ENCODE peak calls at places on chromosomes 3 and 15, in five cellular contexts. K is mesenteric fat pad, F is GM23248, H is psoas muscle, P is neural crest cell. T is an unnamed sample.

GRCh38 chr15:63971427-63971805 is 74.9 kb downstream of the DAPK2 start:
- DNase-seq in K (no peak), P (no peak), F (no peak), H (peak; percentile 73), T (no peak)

GRCh38 chr15:63052961-63053698 is 10.6 kb downstream of the TPM1 start:
- DNase-seq in K (no peak), H (peak; percentile 81), F (peak; percentile 80), P (no peak), T (no peak)

GRCh38 chr15:34665498-34666116 is 82.2 kb upstream of the GOLGA8B start:
- DNase-seq in P (no peak), F (no peak), H (no peak), K (no peak), T (no peak)

GRCh38 chr15:52660192-52660591 is 19.0 kb downstream of the ATOSA start:
- DNase-seq in F (no peak), H (no peak), P (no peak), K (no peak), T (no peak)

GRCh38 chr3:183227586-183227985 is 25.5 kb upstream of the B3GNT5 start:
- DNase-seq in F (no peak), P (no peak), K (no peak), H (no peak), T (no peak)

GRCh38 chr3:102926618-102927017 is 491.8 kb downstream of the ZPLD1 start:
- DNase-seq in P (no peak), F (no peak), K (no peak), H (no peak), T (no peak)

GRCh38 chr3:25246921-25247320 is 181.1 kb upstream of the RARB start:
- DNase-seq in P (no peak), F (no peak), K (no peak), H (no peak), T (no peak)

GRCh38 chr3:42129014-42129953 is 38.1 kb downstream of the TRAK1 start:
- DNase-seq in H (no peak), P (no peak), K (peak; percentile 41), F (peak; percentile 34), T (no peak)

GRCh38 chr3:15276028-15276717 is 56.2 kb downstream of the SH3BP5 start:
- DNase-seq in K (no peak), P (no peak), H (no peak), F (peak; percentile 66), T (no peak)